ENCODE peak calls at places on chromosomes 5 and 9, in six cellular contexts. One of them, this sample, is unnamed.

GRCh38 chr9:4750021-4750673 is 9.1 kb upstream of the AK3 start:
- DNase-seq in NCI-H1436: peak; percentile 19
- DNase-seq in ovary: no peak
- DNase-seq in activated B cell treated with CpG ODN at 0.5 μM for 24 hours: no peak
- DNase-seq in transverse colon: no peak
- DNase-seq in vagina: no peak
- DNase-seq in this sample: peak; percentile 45

GRCh38 chr5:172854451-172854871 is 20.4 kb downstream of the ERGIC1 start:
- DNase-seq in transverse colon: peak; percentile 75
- DNase-seq in activated B cell treated with CpG ODN at 0.5 μM for 24 hours: no peak
- DNase-seq in ovary: peak; percentile 69
- DNase-seq in vagina: no peak
- DNase-seq in NCI-H1436: no peak
- DNase-seq in this sample: no peak

GRCh38 chr9:137740311-137740710 is 121.5 kb downstream of the EHMT1 start:
- DNase-seq in vagina: no peak
- DNase-seq in NCI-H1436: no peak
- DNase-seq in ovary: peak; percentile 81
- DNase-seq in activated B cell treated with CpG ODN at 0.5 μM for 24 hours: no peak
- DNase-seq in transverse colon: no peak
- DNase-seq in this sample: peak; percentile 57

GRCh38 chr9:134564431-134565170 is 77.0 kb upstream of the COL5A1 start:
- DNase-seq in ovary: peak; percentile 1
- DNase-seq in vagina: peak; percentile 74
- DNase-seq in NCI-H1436: no peak
- DNase-seq in activated B cell treated with CpG ODN at 0.5 μM for 24 hours: no peak
- DNase-seq in transverse colon: no peak
- DNase-seq in this sample: peak; percentile 95

GRCh38 chr5:123810911-123811310 is 298.9 kb downstream of the CSNK1G3 start:
- DNase-seq in NCI-H1436: no peak
- DNase-seq in ovary: no peak
- DNase-seq in transverse colon: no peak
- DNase-seq in activated B cell treated with CpG ODN at 0.5 μM for 24 hours: no peak
- DNase-seq in vagina: no peak
- DNase-seq in this sample: no peak

GRCh38 chr9:20624201-20625002 is 2.1 kb upstream of the MLLT3 start:
- DNase-seq in vagina: no peak
- DNase-seq in ovary: peak; percentile 35
- DNase-seq in activated B cell treated with CpG ODN at 0.5 μM for 24 hours: no peak
- DNase-seq in NCI-H1436: peak; percentile 42
- DNase-seq in transverse colon: peak; percentile 65
- DNase-seq in this sample: peak; percentile 68

GRCh38 chr5:172830876-172831662 is 3.0 kb upstream of the ERGIC1 start:
- DNase-seq in vagina: no peak
- DNase-seq in transverse colon: no peak
- DNase-seq in NCI-H1436: no peak
- DNase-seq in activated B cell treated with CpG ODN at 0.5 μM for 24 hours: no peak
- DNase-seq in ovary: no peak
- DNase-seq in this sample: peak; percentile 89

GRCh38 chr9:121427899-121428298 is 57.8 kb upstream of the STOM start:
- DNase-seq in activated B cell treated with CpG ODN at 0.5 μM for 24 hours: no peak
- DNase-seq in vagina: no peak
- DNase-seq in transverse colon: no peak
- DNase-seq in NCI-H1436: no peak
- DNase-seq in ovary: no peak
- DNase-seq in this sample: no peak

GRCh38 chr9:35945341-35946018 is 12.5 kb downstream of the OR2S2 start:
- DNase-seq in vagina: no peak
- DNase-seq in activated B cell treated with CpG ODN at 0.5 μM for 24 hours: peak; percentile 27
- DNase-seq in transverse colon: peak; percentile 88
- DNase-seq in NCI-H1436: peak; percentile 81
- DNase-seq in ovary: peak; percentile 85
- DNase-seq in this sample: peak; percentile 49

GRCh38 chr9:92590386-92590785 is 54.6 kb upstream of the ECM2 start:
- DNase-seq in ovary: peak; percentile 59
- DNase-seq in vagina: no peak
- DNase-seq in activated B cell treated with CpG ODN at 0.5 μM for 24 hours: no peak
- DNase-seq in transverse colon: peak; percentile 53
- DNase-seq in NCI-H1436: no peak
- DNase-seq in this sample: no peak

GRCh38 chr9:76817489-76817888 is 53.3 kb downstream of the PCA3 start:
- DNase-seq in vagina: no peak
- DNase-seq in NCI-H1436: no peak
- DNase-seq in ovary: no peak
- DNase-seq in activated B cell treated with CpG ODN at 0.5 μM for 24 hours: no peak
- DNase-seq in transverse colon: no peak
- DNase-seq in this sample: peak; percentile 9

GRCh38 chr5:9617739-9618504 is 12.2 kb downstream of the TAS2R1 start:
- DNase-seq in activated B cell treated with CpG ODN at 0.5 μM for 24 hours: no peak
- DNase-seq in ovary: no peak
- DNase-seq in vagina: no peak
- DNase-seq in NCI-H1436: no peak
- DNase-seq in transverse colon: no peak
- DNase-seq in this sample: no peak

GRCh38 chr5:175800656-175801081 is 70.7 kb upstream of the CPLX2 start:
- DNase-seq in NCI-H1436: no peak
- DNase-seq in activated B cell treated with CpG ODN at 0.5 μM for 24 hours: no peak
- DNase-seq in ovary: no peak
- DNase-seq in transverse colon: no peak
- DNase-seq in vagina: no peak
- DNase-seq in this sample: no peak

GRCh38 chr9:83906144-83906543 is 15.1 kb downstream of the KIF27 start:
- DNase-seq in activated B cell treated with CpG ODN at 0.5 μM for 24 hours: no peak
- DNase-seq in ovary: no peak
- DNase-seq in transverse colon: no peak
- DNase-seq in vagina: no peak
- DNase-seq in NCI-H1436: no peak
- DNase-seq in this sample: no peak

GRCh38 chr5:131536849-131537448 is 98.1 kb downstream of the RAPGEF6 start:
- DNase-seq in vagina: no peak
- DNase-seq in NCI-H1436: no peak
- DNase-seq in transverse colon: no peak
- DNase-seq in ovary: no peak
- DNase-seq in activated B cell treated with CpG ODN at 0.5 μM for 24 hours: no peak
- DNase-seq in this sample: no peak

GRCh38 chr5:5466227-5466626 is 43.8 kb downstream of the ICE1 start:
- DNase-seq in ovary: no peak
- DNase-seq in transverse colon: no peak
- DNase-seq in vagina: no peak
- DNase-seq in activated B cell treated with CpG ODN at 0.5 μM for 24 hours: no peak
- DNase-seq in NCI-H1436: no peak
- DNase-seq in this sample: no peak

GRCh38 chr5:140795259-140795641 is 598 bp downstream of the PCDHA2 start:
- DNase-seq in transverse colon: no peak
- DNase-seq in vagina: no peak
- DNase-seq in NCI-H1436: no peak
- DNase-seq in ovary: no peak
- DNase-seq in activated B cell treated with CpG ODN at 0.5 μM for 24 hours: no peak
- DNase-seq in this sample: no peak

GRCh38 chr5:83590966-83591365 is 119.4 kb downstream of the VCAN start:
- DNase-seq in ovary: no peak
- DNase-seq in transverse colon: no peak
- DNase-seq in NCI-H1436: no peak
- DNase-seq in activated B cell treated with CpG ODN at 0.5 μM for 24 hours: no peak
- DNase-seq in vagina: no peak
- DNase-seq in this sample: no peak

GRCh38 chr9:127523312-127523851 is 72.1 kb downstream of the LRSAM1 start:
- DNase-seq in vagina: no peak
- DNase-seq in activated B cell treated with CpG ODN at 0.5 μM for 24 hours: no peak
- DNase-seq in transverse colon: no peak
- DNase-seq in NCI-H1436: no peak
- DNase-seq in ovary: no peak
- DNase-seq in this sample: no peak

GRCh38 chr9:36592801-36593583 is 20.3 kb downstream of the MELK start:
- DNase-seq in NCI-H1436: no peak
- DNase-seq in transverse colon: no peak
- DNase-seq in ovary: no peak
- DNase-seq in vagina: no peak
- DNase-seq in activated B cell treated with CpG ODN at 0.5 μM for 24 hours: no peak
- DNase-seq in this sample: no peak